ENCODE peak calls at places on chromosomes 6 and 20, in seven cellular contexts. V is tibial artery, Y is HL-60, C is colonic mucosa, J is right lobe of liver, S is heart left ventricle, T is GM23338. P is an unnamed sample.

GRCh38 chr20:59164681-59165388 is 1.2 kb downstream of the ZNF831 start:
- DNase-seq in V (no peak), S (no peak), C (no peak), J (no peak), Y (no peak), T (no peak), P (no peak)

GRCh38 chr6:142279350-142280180 is 22.2 kb upstream of the ADGRG6 start:
- DNase-seq in C (no peak), T (no peak), Y (no peak), S (no peak), J (no peak), V (no peak), P (no peak)

GRCh38 chr6:2935566-2936291 is 32.6 kb upstream of the SERPINB9 start:
- DNase-seq in J (no peak), C (peak), T (peak), V (no peak), S (no peak), Y (no peak), P (no peak)

GRCh38 chr20:18943542-18943941 is 130.0 kb downstream of the SCP2D1 start:
- DNase-seq in Y (no peak), T (no peak), S (no peak), V (peak), J (no peak), C (no peak), P (no peak)

GRCh38 chr20:48298851-48299484 is 513.7 kb upstream of the SULF2 start:
- DNase-seq in V (no peak), C (no peak), S (no peak), Y (no peak), J (no peak), T (no peak), P (no peak)

GRCh38 chr20:50292324-50293243 is 102.0 kb downstream of the CEBPB start:
- DNase-seq in V (peak), S (peak), Y (no peak), J (peak), T (peak), C (peak), P (no peak)

GRCh38 chr20:5480824-5481600 is 164.3 kb upstream of the PROKR2 start:
- DNase-seq in T (no peak), C (peak), J (no peak), Y (no peak), V (no peak), S (no peak), P (no peak)

GRCh38 chr20:25273541-25274358 is 25.9 kb downstream of the PYGB start:
- DNase-seq in V (peak), Y (no peak), T (no peak), S (peak), C (no peak), J (no peak), P (no peak)

GRCh38 chr6:22596011-22596410 is 26.6 kb downstream of the HDGFL1 start:
- DNase-seq in T (no peak), J (no peak), Y (no peak), C (no peak), S (no peak), V (no peak), P (no peak)

GRCh38 chr6:125790403-125791150 is at the start of gene NCOA7:
- DNase-seq in J (peak), T (peak), Y (peak), S (peak), V (peak), C (peak), P (no peak)

GRCh38 chr20:770691-771090 is 2.4 kb upstream of the SLC52A3 start:
- DNase-seq in S (no peak), Y (no peak), J (no peak), T (no peak), C (no peak), V (no peak), P (no peak)

GRCh38 chr6:160030103-160030502 is 61.2 kb downstream of the IGF2R start:
- DNase-seq in Y (no peak), V (peak), S (peak), J (peak), C (peak), T (peak), P (no peak)

GRCh38 chr6:139841794-139842215 is 467.4 kb upstream of the CITED2 start:
- DNase-seq in S (no peak), T (no peak), C (no peak), V (no peak), Y (peak), J (no peak), P (no peak)

GRCh38 chr20:4971064-4971463 is 30.2 kb downstream of the SLC23A2 start:
- DNase-seq in J (no peak), S (no peak), C (no peak), V (no peak), Y (no peak), T (no peak), P (no peak)

GRCh38 chr6:1679691-1680068 is 70.0 kb downstream of the FOXC1 start:
- DNase-seq in C (no peak), Y (no peak), V (no peak), J (no peak), S (no peak), T (no peak), P (no peak)

GRCh38 chr20:41573955-41574354 is 44.2 kb downstream of the CHD6 start:
- DNase-seq in T (no peak), J (no peak), V (no peak), C (no peak), S (no peak), Y (no peak), P (no peak)

GRCh38 chr6:89492025-89492640 is 59.2 kb downstream of the ANKRD6 start:
- DNase-seq in Y (no peak), J (no peak), V (no peak), T (peak), S (no peak), C (no peak), P (no peak)

GRCh38 chr20:32247957-32248497 is 29.4 kb upstream of the KIF3B start:
- DNase-seq in T (no peak), S (no peak), V (no peak), Y (no peak), J (no peak), C (no peak), P (no peak)

GRCh38 chr6:44932651-44933091 is 395.5 kb upstream of the RUNX2 start:
- DNase-seq in V (no peak), J (no peak), C (no peak), S (no peak), Y (no peak), T (no peak), P (no peak)

GRCh38 chr20:45339084-45339483 is 9.1 kb downstream of the SDC4 start:
- DNase-seq in S (no peak), J (no peak), V (peak), Y (no peak), T (no peak), C (peak), P (no peak)

GRCh38 chr20:45336530-45337366 is 11.5 kb downstream of the SDC4 start:
- DNase-seq in T (no peak), C (peak), J (peak), V (peak), S (no peak), Y (no peak), P (no peak)

GRCh38 chr20:45339799-45340198 is 8.4 kb downstream of the SDC4 start:
- DNase-seq in C (no peak), Y (no peak), V (peak), J (no peak), T (no peak), S (no peak), P (no peak)

GRCh38 chr20:45337367-45338120 is 10.7 kb downstream of the SDC4 start:
- DNase-seq in T (no peak), V (peak), C (peak), J (peak), Y (no peak), S (peak), P (no peak)

GRCh38 chr20:45338121-45339030 is 9.8 kb downstream of the SDC4 start:
- DNase-seq in V (peak), J (no peak), S (no peak), C (no peak), T (no peak), Y (no peak), P (no peak)
- H3K27ac ChIP-seq in V (peak), J (peak), S (peak), C (peak), T (peak), Y (no peak), P (no peak)

GRCh38 chr6:138577151-138577915 is 78.0 kb upstream of the NHSL1 start:
- DNase-seq in C (no peak), S (no peak), T (no peak), J (no peak), Y (no peak), V (no peak), P (no peak)
- H3K4me3 ChIP-seq in C (no peak), S (no peak), T (no peak), J (no peak), Y (no peak), V (no peak), P (no peak)

DNA sequence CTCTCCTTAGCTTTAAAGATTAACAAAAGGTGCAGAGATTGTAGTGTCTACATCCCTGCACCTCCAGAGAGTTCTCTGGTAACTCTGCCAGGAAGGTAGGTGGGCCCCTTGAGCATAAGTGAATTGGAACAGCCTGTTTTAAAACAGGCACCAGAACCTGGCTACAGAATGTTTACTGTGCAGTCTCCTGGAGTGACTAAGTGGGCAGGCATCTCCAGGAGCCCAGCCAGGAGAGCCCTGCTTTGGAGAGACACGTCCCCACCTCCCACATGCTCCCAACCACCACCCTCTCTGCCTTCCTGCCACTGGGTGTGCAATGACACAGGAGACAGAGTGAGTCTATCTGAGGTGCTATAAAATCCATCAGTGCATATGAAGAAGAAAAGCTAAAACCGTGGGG is 110.3 kb upstream of the EYA4 start:
- DNase-seq in V (no peak), S (peak), Y (no peak), C (no peak), T (no peak), J (no peak), P (no peak)
- H3K27ac ChIP-seq in V (no peak), S (peak), Y (no peak), C (no peak), T (no peak), J (no peak), P (no peak)

GRCh38 chr6:111361648-111362047 is 121.4 kb downstream of the REV3L start:
- DNase-seq in V (no peak), T (peak), S (no peak), Y (no peak), C (peak), J (no peak), P (peak)

GRCh38 chr6:111357680-111358079 is 125.3 kb downstream of the REV3L start:
- DNase-seq in J (no peak), V (no peak), S (no peak), T (no peak), Y (no peak), C (no peak), P (no peak)

GRCh38 chr6:111355156-111355555 is 127.9 kb downstream of the REV3L start:
- DNase-seq in T (no peak), J (no peak), S (no peak), C (no peak), V (no peak), Y (no peak), P (no peak)

GRCh38 chr6:111356551-111356950 is 126.5 kb downstream of the REV3L start:
- DNase-seq in Y (no peak), V (no peak), J (no peak), S (no peak), T (no peak), C (no peak), P (no peak)

GRCh38 chr6:111358454-111358853 is 124.6 kb downstream of the REV3L start:
- DNase-seq in C (no peak), S (no peak), T (no peak), J (no peak), Y (no peak), V (no peak), P (no peak)
- H3K4me3 ChIP-seq in C (no peak), S (no peak), T (no peak), J (no peak), Y (no peak), V (no peak), P (no peak)

GRCh38 chr20:3902041-3902440 is 12.9 kb downstream of the PANK2 start:
- DNase-seq in S (no peak), Y (no peak), T (no peak), C (no peak), V (no peak), J (no peak), P (no peak)

GRCh38 chr20:3900187-3900604 is 11.0 kb downstream of the PANK2 start:
- DNase-seq in Y (no peak), S (no peak), J (no peak), T (peak), V (no peak), C (no peak), P (no peak)

GRCh38 chr20:3902446-3902845 is 13.3 kb downstream of the PANK2 start:
- DNase-seq in Y (no peak), C (no peak), V (no peak), S (no peak), T (no peak), J (no peak), P (no peak)

GRCh38 chr20:3898639-3899038 is 9.5 kb downstream of the PANK2 start:
- DNase-seq in T (no peak), S (no peak), V (no peak), Y (no peak), J (no peak), C (no peak), P (no peak)

DNA sequence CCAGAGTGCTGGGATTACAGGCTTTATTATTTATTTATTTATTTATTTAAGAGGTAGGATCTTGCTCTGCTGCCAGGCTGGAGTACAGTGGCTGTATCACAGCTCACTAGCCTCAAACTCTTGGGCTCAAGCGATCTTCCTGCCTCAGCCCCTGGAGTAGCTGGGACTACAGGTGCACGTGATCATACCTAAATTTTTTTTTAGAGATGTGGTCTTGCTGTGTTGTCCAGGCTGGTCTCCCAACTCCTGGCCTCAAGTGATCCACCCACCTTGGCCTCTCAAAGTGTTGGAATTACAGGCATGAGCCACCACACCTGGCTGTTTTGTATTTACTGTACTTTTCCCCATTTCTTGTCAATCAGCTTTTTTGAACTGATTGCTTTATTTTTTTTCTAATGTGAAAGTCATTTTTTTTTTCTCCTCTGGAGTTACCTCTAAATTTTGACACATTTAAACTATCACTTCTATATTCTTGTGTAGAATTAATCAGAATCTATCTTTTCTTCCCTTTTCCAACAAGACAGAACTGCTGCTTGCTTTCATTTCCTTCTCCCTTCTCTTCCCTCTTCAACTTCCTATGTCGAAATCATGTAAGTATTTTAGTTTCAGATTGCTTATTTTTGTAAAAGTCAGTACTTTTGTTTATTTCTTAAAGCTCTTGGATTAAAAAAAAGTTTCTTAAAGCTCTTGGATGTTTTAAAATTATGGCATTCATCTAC is 12.0 kb downstream of the PANK2 start:
- DNase-seq in Y (no peak), V (no peak), C (no peak), S (no peak), J (no peak), T (no peak), P (no peak)
- H3K27ac ChIP-seq in Y (peak), V (peak), C (no peak), S (no peak), J (no peak), T (no peak), P (no peak)

GRCh38 chr6:6686176-6686575 is 97.7 kb downstream of the LY86 start:
- DNase-seq in V (no peak), Y (no peak), J (no peak), T (no peak), C (no peak), S (no peak), P (no peak)

GRCh38 chr6:6685249-6685667 is 96.7 kb downstream of the LY86 start:
- DNase-seq in C (no peak), V (no peak), T (no peak), S (no peak), Y (peak), J (no peak), P (no peak)

GRCh38 chr6:6688283-6688682 is 99.8 kb downstream of the LY86 start:
- DNase-seq in C (no peak), T (no peak), Y (no peak), J (no peak), S (no peak), V (no peak), P (no peak)

GRCh38 chr6:6688951-6689350 is 100.4 kb downstream of the LY86 start:
- DNase-seq in Y (no peak), C (no peak), J (no peak), S (no peak), T (no peak), V (no peak), P (no peak)

DNA sequence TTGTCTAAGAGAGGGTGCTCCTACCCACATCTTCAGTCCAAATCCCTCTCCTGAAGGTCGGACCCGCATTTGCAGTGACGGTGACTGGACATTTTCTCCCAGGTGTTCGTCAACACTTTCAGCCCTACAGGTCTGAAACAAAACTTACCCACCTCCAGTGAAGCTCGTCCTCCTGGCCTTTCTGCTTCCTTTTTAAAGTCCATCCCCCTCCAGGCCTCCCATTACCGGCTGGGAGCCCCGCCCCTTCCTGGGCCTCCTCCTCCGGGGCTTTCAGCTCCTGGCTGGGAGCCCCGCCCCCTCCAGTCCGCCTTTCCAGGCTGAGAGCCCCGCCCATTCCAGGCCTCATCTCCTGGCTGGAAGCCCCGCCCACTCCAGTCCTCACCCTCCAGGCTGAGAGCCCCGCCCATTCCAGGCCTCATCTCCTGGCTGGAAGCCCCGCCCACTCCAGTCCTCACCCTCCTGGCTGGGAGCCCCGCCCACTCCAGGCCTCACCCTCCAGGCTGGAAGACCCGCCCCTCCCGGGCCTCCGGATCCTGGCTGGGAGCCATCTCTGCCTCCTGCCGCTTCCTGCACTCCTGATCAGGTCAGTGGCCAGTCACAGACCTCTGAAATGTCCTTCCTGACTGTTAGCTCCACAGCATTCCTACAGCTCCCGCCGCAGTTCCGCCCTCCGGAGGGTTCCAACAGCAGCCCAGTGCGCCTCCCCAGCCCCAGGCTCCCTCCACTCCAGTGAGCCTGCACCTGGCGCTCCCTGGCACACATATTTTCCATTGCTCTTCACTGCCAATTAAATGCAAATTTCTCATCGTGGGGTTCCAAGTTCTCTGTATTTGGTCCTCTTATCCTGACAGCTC is 98.5 kb downstream of the LY86 start:
- DNase-seq in V (peak), C (peak), Y (peak), J (peak), T (peak), S (peak), P (peak)
- H3K4me3 ChIP-seq in V (no peak), C (peak), Y (peak), J (peak), T (peak), S (peak), P (peak)

GRCh38 chr6:16414205-16414604 is 175.8 kb downstream of the GMPR start:
- DNase-seq in V (no peak), J (no peak), Y (no peak), S (no peak), T (no peak), C (no peak), P (no peak)
- H3K27ac ChIP-seq in V (peak), J (no peak), Y (no peak), S (peak), T (no peak), C (no peak), P (no peak)

GRCh38 chr20:22501034-22501433 is 83.3 kb downstream of the FOXA2 start:
- DNase-seq in C (no peak), J (no peak), S (no peak), V (no peak), Y (no peak), T (no peak), P (no peak)
- H3K4me3 ChIP-seq in C (no peak), J (no peak), S (no peak), V (no peak), Y (no peak), T (no peak), P (no peak)

DNA sequence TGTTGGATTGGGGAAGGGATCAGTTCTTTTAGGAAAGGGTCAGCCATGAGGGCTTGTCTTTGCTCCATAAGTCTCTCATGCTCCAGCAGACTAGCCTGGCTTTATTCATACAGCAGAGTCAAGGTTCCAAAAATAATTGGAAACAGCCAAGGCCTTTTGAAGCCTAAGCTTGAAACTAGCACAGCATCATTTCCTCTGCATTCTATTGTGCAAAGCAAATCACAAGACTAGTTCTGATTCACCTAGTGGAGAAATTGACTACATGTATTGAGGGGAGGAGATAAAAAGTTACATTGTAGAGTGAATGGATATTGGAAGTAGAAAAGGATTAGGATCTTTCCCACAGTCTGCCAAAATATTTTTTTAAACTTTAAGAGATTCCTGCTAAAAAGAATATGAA is 159.3 kb upstream of the PLCB4 start:
- DNase-seq in V (no peak), J (no peak), Y (no peak), C (no peak), T (no peak), S (no peak), P (no peak)
- H3K27ac ChIP-seq in V (no peak), J (no peak), Y (no peak), C (no peak), T (no peak), S (no peak), P (no peak)